ENCODE peak calls at places on chromosomes 11 and 22, in four cellular contexts. H is transverse colon, V is Daoy, X is putamen. D is an unnamed sample.

GRCh38 chr11:98069861-98070260 is 950.9 kb upstream of the CNTN5 start:
- DNase-seq in X (no peak), V (peak), H (no peak), D (no peak)

GRCh38 chr11:67542971-67543370 is 19.7 kb upstream of the CABP2 start:
- DNase-seq in X (no peak), H (no peak), V (no peak), D (no peak)

GRCh38 chr22:39690901-39691620 is 120.5 kb downstream of the CACNA1I start:
- DNase-seq in H (no peak), V (no peak), X (peak), D (no peak)

GRCh38 chr11:1874406-1875092 is 17.1 kb downstream of the PRR33 start:
- DNase-seq in H (peak), X (no peak), V (no peak), D (no peak)

GRCh38 chr22:41621911-41622179 is 750 bp downstream of the XRCC6 start:
- DNase-seq in H (no peak), X (no peak), V (no peak), D (no peak)

GRCh38 chr11:43507171-43507570 is 148.5 kb downstream of the TTC17 start:
- DNase-seq in H (no peak), V (no peak), X (no peak), D (no peak)

GRCh38 chr11:118050208-118050891 is 26.5 kb upstream of the TMPRSS4 start:
- DNase-seq in H (no peak), V (no peak), X (no peak), D (no peak)

GRCh38 chr22:47605441-47605840 is 843.0 kb downstream of the TBC1D22A start:
- DNase-seq in V (no peak), X (no peak), H (no peak), D (no peak)

GRCh38 chr11:125001073-125001764 is 47.2 kb downstream of the CCDC15 start:
- DNase-seq in V (no peak), X (no peak), H (no peak), D (no peak)

GRCh38 chr11:36305047-36305446 is 9.0 kb downstream of the PRR5L start:
- DNase-seq in X (no peak), H (no peak), V (no peak), D (no peak)

GRCh38 chr11:6584528-6584927 is 18.9 kb downstream of the RRP8 start:
- DNase-seq in V (no peak), X (no peak), H (no peak), D (no peak)

GRCh38 chr22:31969789-31970489 is 25.6 kb downstream of the YWHAH start:
- DNase-seq in V (peak), H (peak), X (peak), D (peak)

GRCh38 chr11:103949781-103950180 is 86.7 kb upstream of the DDI1 start:
- DNase-seq in H (no peak), V (no peak), X (no peak), D (no peak)

GRCh38 chr22:40040927-40041326 is 46.2 kb downstream of the FAM83F start:
- DNase-seq in H (peak), V (peak), X (no peak), D (no peak)

GRCh38 chr11:17496406-17496805 is 19.8 kb upstream of the ABCC8 start:
- DNase-seq in V (no peak), X (no peak), H (no peak), D (no peak)

GRCh38 chr22:43136255-43136654 is 6.9 kb downstream of the MCAT start:
- DNase-seq in X (no peak), H (peak), V (peak), D (no peak)

GRCh38 chr11:44536779-44537516 is 28.5 kb upstream of the CD82 start:
- DNase-seq in X (no peak), V (no peak), H (no peak), D (no peak)

GRCh38 chr11:6127881-6128280 is 20.4 kb downstream of the OR56B4 start:
- DNase-seq in H (no peak), V (peak), X (no peak), D (no peak)

GRCh38 chr11:58358969-58359368 is at the start of gene OR5B17:
- DNase-seq in V (no peak), X (no peak), H (no peak), D (no peak)

GRCh38 chr11:83736689-83737088 is 450.5 kb upstream of the CCDC90B start:
- DNase-seq in H (no peak), X (no peak), V (no peak), D (no peak)

GRCh38 chr11:4626207-4627105 is 10.8 kb upstream of the OR51D1 start:
- DNase-seq in X (peak), H (peak), V (peak), D (peak)

GRCh38 chr11:29321293-29322132 is 695.3 kb downstream of the KCNA4 start:
- DNase-seq in H (no peak), X (no peak), V (peak), D (peak)

GRCh38 chr11:1854949-1855885 is 2.3 kb downstream of the LSP1 start:
- DNase-seq in H (no peak), V (no peak), X (no peak), D (no peak)

GRCh38 chr22:28600546-28601143 is 79.0 kb downstream of the TTC28 start:
- DNase-seq in V (peak), H (no peak), X (peak), D (peak)

GRCh38 chr22:25881353-25881752 is 139.4 kb downstream of the MYO18B start:
- DNase-seq in H (no peak), X (no peak), V (no peak), D (no peak)

GRCh38 chr11:116066777-116067176 is 562.6 kb upstream of the CADM1 start:
- DNase-seq in H (no peak), V (no peak), X (no peak), D (no peak)